ENCODE peak calls at places on chromosomes 16 and 17, in five cellular contexts. One of them, this sample, is unnamed.

GRCh38 chr17:17814162-17815061 is 22.4 kb downstream of the SREBF1 start:
- DNase-seq in NCI-H1694 treated with DMSO at 0.1 percent for 48 hours: peak
- DNase-seq in mammary epithelial cell: no peak
- DNase-seq in A172: no peak
- DNase-seq in AG09309: no peak
- DNase-seq in this sample: no peak

GRCh38 chr17:42072323-42073187 is 22.2 kb upstream of the C17orf113 start:
- DNase-seq in NCI-H1694 treated with DMSO at 0.1 percent for 48 hours: no peak
- DNase-seq in mammary epithelial cell: no peak
- DNase-seq in A172: no peak
- DNase-seq in AG09309: no peak
- DNase-seq in this sample: no peak

GRCh38 chr16:15034266-15035162 is 21.4 kb downstream of the NTAN1 start:
- DNase-seq in NCI-H1694 treated with DMSO at 0.1 percent for 48 hours: no peak
- DNase-seq in mammary epithelial cell: no peak
- DNase-seq in A172: no peak
- DNase-seq in AG09309: no peak
- DNase-seq in this sample: no peak

GRCh38 chr17:21297597-21297996 is 13.1 kb downstream of the MAP2K3 start:
- DNase-seq in NCI-H1694 treated with DMSO at 0.1 percent for 48 hours: no peak
- DNase-seq in mammary epithelial cell: no peak
- DNase-seq in A172: no peak
- DNase-seq in AG09309: no peak
- DNase-seq in this sample: no peak

GRCh38 chr17:77695386-77695785 is 263.1 kb upstream of the TNRC6C start:
- DNase-seq in NCI-H1694 treated with DMSO at 0.1 percent for 48 hours: no peak
- DNase-seq in mammary epithelial cell: no peak
- DNase-seq in A172: no peak
- DNase-seq in AG09309: no peak
- DNase-seq in this sample: no peak

GRCh38 chr17:4711671-4712111 is 1.3 kb downstream of the ARRB2 start:
- DNase-seq in NCI-H1694 treated with DMSO at 0.1 percent for 48 hours: peak
- DNase-seq in mammary epithelial cell: no peak
- DNase-seq in A172: no peak
- DNase-seq in AG09309: no peak
- DNase-seq in this sample: no peak

GRCh38 chr16:87344931-87345631 is 27.9 kb upstream of the C16orf95 start:
- DNase-seq in NCI-H1694 treated with DMSO at 0.1 percent for 48 hours: no peak
- DNase-seq in mammary epithelial cell: no peak
- DNase-seq in A172: no peak
- DNase-seq in AG09309: no peak
- DNase-seq in this sample: peak

GRCh38 chr17:44807817-44808155 is 22.3 kb downstream of the GJC1 start:
- DNase-seq in NCI-H1694 treated with DMSO at 0.1 percent for 48 hours: peak
- DNase-seq in mammary epithelial cell: no peak
- DNase-seq in A172: peak
- DNase-seq in AG09309: no peak
- DNase-seq in this sample: no peak

GRCh38 chr16:12532871-12533610 is 270.6 kb downstream of the CPPED1 start:
- DNase-seq in NCI-H1694 treated with DMSO at 0.1 percent for 48 hours: peak
- DNase-seq in mammary epithelial cell: no peak
- DNase-seq in A172: no peak
- DNase-seq in AG09309: no peak
- DNase-seq in this sample: no peak

GRCh38 chr16:72785886-72786285 is 262.0 kb downstream of the ZFHX3 start:
- DNase-seq in NCI-H1694 treated with DMSO at 0.1 percent for 48 hours: no peak
- DNase-seq in mammary epithelial cell: no peak
- DNase-seq in A172: no peak
- DNase-seq in AG09309: no peak
- DNase-seq in this sample: no peak

GRCh38 chr17:15744091-15744676 is 12.1 kb downstream of the TBC1D26 start:
- DNase-seq in NCI-H1694 treated with DMSO at 0.1 percent for 48 hours: no peak
- DNase-seq in mammary epithelial cell: no peak
- DNase-seq in A172: no peak
- DNase-seq in AG09309: no peak
- DNase-seq in this sample: no peak

GRCh38 chr16:57611184-57611583 is 17.2 kb upstream of the ADGRG1 start:
- DNase-seq in NCI-H1694 treated with DMSO at 0.1 percent for 48 hours: no peak
- DNase-seq in mammary epithelial cell: no peak
- DNase-seq in A172: peak
- DNase-seq in AG09309: no peak
- DNase-seq in this sample: peak

GRCh38 chr16:47695746-47696145 is 234.6 kb downstream of the PHKB start:
- DNase-seq in NCI-H1694 treated with DMSO at 0.1 percent for 48 hours: no peak
- DNase-seq in mammary epithelial cell: no peak
- DNase-seq in A172: no peak
- DNase-seq in AG09309: no peak
- DNase-seq in this sample: no peak

GRCh38 chr17:7045492-7046126 is 1.7 kb upstream of the SLC16A11 start:
- DNase-seq in NCI-H1694 treated with DMSO at 0.1 percent for 48 hours: peak
- DNase-seq in mammary epithelial cell: peak
- DNase-seq in A172: peak
- DNase-seq in AG09309: no peak
- DNase-seq in this sample: peak

GRCh38 chr17:55783684-55784245 is 32.9 kb downstream of the PCTP start:
- DNase-seq in NCI-H1694 treated with DMSO at 0.1 percent for 48 hours: no peak
- DNase-seq in mammary epithelial cell: no peak
- DNase-seq in A172: no peak
- DNase-seq in AG09309: peak
- DNase-seq in this sample: no peak

GRCh38 chr17:79131701-79132100 is 57.1 kb downstream of the ENGASE start:
- DNase-seq in NCI-H1694 treated with DMSO at 0.1 percent for 48 hours: no peak
- DNase-seq in mammary epithelial cell: no peak
- DNase-seq in A172: no peak
- DNase-seq in AG09309: no peak
- DNase-seq in this sample: no peak

GRCh38 chr16:67457611-67458010 is 23.3 kb downstream of the ATP6V0D1 start:
- DNase-seq in NCI-H1694 treated with DMSO at 0.1 percent for 48 hours: no peak
- DNase-seq in mammary epithelial cell: no peak
- DNase-seq in A172: no peak
- DNase-seq in AG09309: no peak
- DNase-seq in this sample: no peak

GRCh38 chr17:40577611-40578065 is 12.4 kb upstream of the CCR7 start:
- DNase-seq in NCI-H1694 treated with DMSO at 0.1 percent for 48 hours: no peak
- DNase-seq in mammary epithelial cell: no peak
- DNase-seq in A172: no peak
- DNase-seq in AG09309: no peak
- DNase-seq in this sample: no peak

GRCh38 chr16:17511340-17511739 is 40.6 kb upstream of the XYLT1 start:
- DNase-seq in NCI-H1694 treated with DMSO at 0.1 percent for 48 hours: no peak
- DNase-seq in mammary epithelial cell: no peak
- DNase-seq in A172: no peak
- DNase-seq in AG09309: peak
- DNase-seq in this sample: no peak

GRCh38 chr16:59111280-59111679 is 377.2 kb upstream of the GOT2 start:
- DNase-seq in NCI-H1694 treated with DMSO at 0.1 percent for 48 hours: no peak
- DNase-seq in mammary epithelial cell: no peak
- DNase-seq in A172: no peak
- DNase-seq in AG09309: no peak
- DNase-seq in this sample: no peak

GRCh38 chr16:87390641-87391323 is 1.4 kb upstream of the MAP1LC3B start:
- DNase-seq in NCI-H1694 treated with DMSO at 0.1 percent for 48 hours: no peak
- DNase-seq in mammary epithelial cell: no peak
- DNase-seq in A172: no peak
- DNase-seq in AG09309: no peak
- DNase-seq in this sample: no peak

GRCh38 chr17:43533699-43534098 is 12.4 kb downstream of the ETV4 start:
- DNase-seq in NCI-H1694 treated with DMSO at 0.1 percent for 48 hours: no peak
- DNase-seq in mammary epithelial cell: no peak
- DNase-seq in A172: no peak
- DNase-seq in AG09309: no peak
- DNase-seq in this sample: no peak

GRCh38 chr17:61431594-61432311 is 20.5 kb upstream of the TBX4 start:
- DNase-seq in NCI-H1694 treated with DMSO at 0.1 percent for 48 hours: no peak
- DNase-seq in mammary epithelial cell: peak
- DNase-seq in A172: peak
- DNase-seq in AG09309: no peak
- DNase-seq in this sample: no peak